ENCODE peak calls at places on chromosomes 3 and 15, in five cellular contexts. One of them, this sample, is unnamed.

GRCh38 chr3:14889188-14889587 is 58.2 kb upstream of the NR2C2 start:
- DNase-seq in body of pancreas: no peak
- DNase-seq in mammary epithelial cell: no peak
- DNase-seq in heart left ventricle: no peak
- DNase-seq in Panc1: no peak
- DNase-seq in this sample: no peak

GRCh38 chr15:90338483-90338980 is 13.6 kb upstream of the ZNF774 start:
- DNase-seq in body of pancreas: no peak
- DNase-seq in mammary epithelial cell: no peak
- DNase-seq in heart left ventricle: no peak
- DNase-seq in Panc1: no peak
- DNase-seq in this sample: no peak

GRCh38 chr15:75952512-75952911 is 48.8 kb downstream of the FBXO22 start:
- DNase-seq in body of pancreas: no peak
- DNase-seq in mammary epithelial cell: no peak
- DNase-seq in heart left ventricle: no peak
- DNase-seq in Panc1: no peak
- DNase-seq in this sample: no peak

GRCh38 chr3:15161113-15161512 is 44.9 kb upstream of the CAPN7 start:
- DNase-seq in body of pancreas: no peak
- DNase-seq in mammary epithelial cell: no peak
- DNase-seq in heart left ventricle: no peak
- DNase-seq in Panc1: no peak
- DNase-seq in this sample: no peak

GRCh38 chr15:68334661-68335124 is 57.1 kb downstream of the FEM1B start:
- DNase-seq in body of pancreas: no peak
- DNase-seq in mammary epithelial cell: no peak
- DNase-seq in heart left ventricle: no peak
- DNase-seq in Panc1: no peak
- DNase-seq in this sample: no peak

GRCh38 chr3:125202197-125202596 is 10.4 kb downstream of the SLC12A8 start:
- DNase-seq in body of pancreas: no peak
- DNase-seq in mammary epithelial cell: no peak
- DNase-seq in heart left ventricle: no peak
- DNase-seq in Panc1: no peak
- DNase-seq in this sample: no peak

GRCh38 chr15:60070838-60071493 is 66.9 kb downstream of the FOXB1 start:
- DNase-seq in body of pancreas: no peak
- DNase-seq in mammary epithelial cell: peak
- DNase-seq in heart left ventricle: no peak
- DNase-seq in Panc1: peak
- DNase-seq in this sample: peak

GRCh38 chr15:70539912-70540520 is 223.3 kb downstream of the UACA start:
- DNase-seq in body of pancreas: no peak
- DNase-seq in mammary epithelial cell: no peak
- DNase-seq in heart left ventricle: no peak
- DNase-seq in Panc1: no peak
- DNase-seq in this sample: no peak

GRCh38 chr15:57251941-57252340 is 124.4 kb upstream of the CGNL1 start:
- DNase-seq in body of pancreas: no peak
- DNase-seq in mammary epithelial cell: no peak
- DNase-seq in heart left ventricle: no peak
- DNase-seq in Panc1: no peak
- DNase-seq in this sample: no peak

GRCh38 chr3:81395739-81396138 is 365.7 kb downstream of the GBE1 start:
- DNase-seq in body of pancreas: no peak
- DNase-seq in mammary epithelial cell: no peak
- DNase-seq in heart left ventricle: no peak
- DNase-seq in Panc1: no peak
- DNase-seq in this sample: no peak

GRCh38 chr15:28017423-28017924 is 81.6 kb downstream of the OCA2 start:
- DNase-seq in body of pancreas: no peak
- DNase-seq in mammary epithelial cell: no peak
- DNase-seq in heart left ventricle: no peak
- DNase-seq in Panc1: no peak
- DNase-seq in this sample: no peak

GRCh38 chr3:59771760-59772159 is 721.9 kb upstream of the CFAP20DC start:
- DNase-seq in body of pancreas: no peak
- DNase-seq in mammary epithelial cell: peak
- DNase-seq in heart left ventricle: no peak
- DNase-seq in Panc1: no peak
- DNase-seq in this sample: peak

GRCh38 chr3:76942096-76942495 is 97.8 kb upstream of the ROBO2 start:
- DNase-seq in body of pancreas: no peak
- DNase-seq in mammary epithelial cell: no peak
- DNase-seq in heart left ventricle: no peak
- DNase-seq in Panc1: no peak
- DNase-seq in this sample: no peak

GRCh38 chr15:67839929-67840746 is at the start of gene RNU6-1:
- DNase-seq in body of pancreas: peak
- DNase-seq in mammary epithelial cell: peak
- DNase-seq in heart left ventricle: peak
- DNase-seq in Panc1: peak
- DNase-seq in this sample: peak

GRCh38 chr3:100295089-100295488 is 34.3 kb downstream of the TBC1D23 start:
- DNase-seq in body of pancreas: no peak
- DNase-seq in mammary epithelial cell: no peak
- DNase-seq in heart left ventricle: no peak
- DNase-seq in Panc1: no peak
- DNase-seq in this sample: no peak

GRCh38 chr3:57729339-57730039 is 26.6 kb upstream of the SLMAP start:
- DNase-seq in body of pancreas: no peak
- DNase-seq in mammary epithelial cell: peak
- DNase-seq in heart left ventricle: no peak
- DNase-seq in Panc1: no peak
- DNase-seq in this sample: no peak

GRCh38 chr3:102660653-102661052 is 225.8 kb downstream of the ZPLD1 start:
- DNase-seq in body of pancreas: no peak
- DNase-seq in mammary epithelial cell: no peak
- DNase-seq in heart left ventricle: no peak
- DNase-seq in Panc1: no peak
- DNase-seq in this sample: no peak

GRCh38 chr3:107765524-107765923 is 242.8 kb downstream of the BBX start:
- DNase-seq in body of pancreas: no peak
- DNase-seq in mammary epithelial cell: no peak
- DNase-seq in heart left ventricle: no peak
- DNase-seq in Panc1: no peak
- DNase-seq in this sample: no peak

GRCh38 chr3:196969660-196970546 is 1.3 kb upstream of the PIGZ start:
- DNase-seq in body of pancreas: peak
- DNase-seq in mammary epithelial cell: peak
- DNase-seq in heart left ventricle: peak
- DNase-seq in Panc1: no peak
- DNase-seq in this sample: peak

GRCh38 chr3:187695434-187695833 is 6.9 kb downstream of the RTP2 start:
- DNase-seq in body of pancreas: no peak
- DNase-seq in mammary epithelial cell: no peak
- DNase-seq in heart left ventricle: no peak
- DNase-seq in Panc1: no peak
- DNase-seq in this sample: no peak

GRCh38 chr15:88657326-88658069 is 18.7 kb downstream of the ISG20 start:
- DNase-seq in body of pancreas: peak
- DNase-seq in mammary epithelial cell: peak
- DNase-seq in heart left ventricle: no peak
- DNase-seq in Panc1: no peak
- DNase-seq in this sample: peak

GRCh38 chr3:23809840-23810341 is 4.1 kb downstream of the UBE2E1 start:
- DNase-seq in body of pancreas: no peak
- DNase-seq in mammary epithelial cell: no peak
- DNase-seq in heart left ventricle: no peak
- DNase-seq in Panc1: no peak
- DNase-seq in this sample: no peak

GRCh38 chr3:11535207-11535960 is 108.3 kb downstream of the VGLL4 start:
- DNase-seq in body of pancreas: no peak
- DNase-seq in mammary epithelial cell: no peak
- DNase-seq in heart left ventricle: no peak
- DNase-seq in Panc1: no peak
- DNase-seq in this sample: no peak

GRCh38 chr3:115092220-115092791 is 54.8 kb downstream of the ZBTB20 start:
- DNase-seq in body of pancreas: peak
- DNase-seq in mammary epithelial cell: peak
- DNase-seq in heart left ventricle: peak
- DNase-seq in Panc1: peak
- DNase-seq in this sample: peak

GRCh38 chr15:66901336-66902100 is 163.9 kb upstream of the SMAD3 start:
- DNase-seq in body of pancreas: no peak
- DNase-seq in mammary epithelial cell: no peak
- DNase-seq in heart left ventricle: no peak
- DNase-seq in Panc1: no peak
- DNase-seq in this sample: no peak

GRCh38 chr3:139764936-139765335 is 87.2 kb upstream of the NMNAT3 start:
- DNase-seq in body of pancreas: no peak
- DNase-seq in mammary epithelial cell: peak
- DNase-seq in heart left ventricle: no peak
- DNase-seq in Panc1: no peak
- DNase-seq in this sample: no peak

DNA sequence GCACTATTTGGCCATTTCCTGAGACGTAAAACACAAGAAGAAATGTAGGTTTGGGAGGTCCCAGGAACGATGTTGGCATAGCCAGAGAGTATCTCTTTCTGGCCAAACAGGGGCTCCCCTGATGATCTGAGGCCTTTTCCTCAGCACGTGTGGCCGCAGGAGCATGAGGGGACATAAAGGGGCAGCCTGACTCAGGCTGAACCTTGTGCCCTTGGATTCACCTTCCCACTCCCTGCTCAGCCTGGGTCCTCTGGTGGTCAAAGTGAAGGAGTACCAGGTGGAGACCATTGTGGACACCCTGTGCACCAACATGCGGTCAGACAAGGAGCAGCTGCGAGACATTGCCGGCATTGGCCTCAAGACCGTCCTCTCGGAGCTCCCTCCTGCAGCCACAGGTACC is 10.6 kb downstream of the CAND2 start:
- DNase-seq in body of pancreas: no peak
- DNase-seq in mammary epithelial cell: no peak
- DNase-seq in heart left ventricle: no peak
- DNase-seq in Panc1: no peak
- DNase-seq in this sample: no peak
- TF ChIP-seq CTCF in body of pancreas: no peak
- TF ChIP-seq CTCF in mammary epithelial cell: no peak
- TF ChIP-seq CTCF in heart left ventricle: no peak
- TF ChIP-seq CTCF in Panc1: no peak
- TF ChIP-seq CTCF in this sample: no peak

DNA sequence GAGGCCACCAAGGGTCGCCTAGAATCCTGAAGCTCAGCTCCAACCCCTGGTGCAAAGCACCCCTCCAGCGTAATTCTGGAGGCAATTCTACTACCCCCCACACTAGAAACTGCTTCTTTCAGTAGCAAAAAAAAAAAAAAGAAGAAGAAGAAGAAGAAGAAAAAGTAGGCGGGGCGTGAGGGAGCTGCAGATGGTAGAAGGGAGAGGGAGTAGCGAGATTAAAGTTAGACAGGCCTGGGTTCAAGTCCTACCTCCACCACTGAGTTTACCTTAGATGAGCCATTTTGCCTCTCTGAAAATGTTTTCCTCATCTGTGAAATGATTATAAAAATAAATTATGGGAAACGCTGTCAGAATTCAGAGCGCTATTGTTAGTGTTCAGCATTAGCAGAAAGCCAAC is 913 bp downstream of the FAM174B start:
- DNase-seq in body of pancreas: no peak
- DNase-seq in mammary epithelial cell: no peak
- DNase-seq in heart left ventricle: no peak
- DNase-seq in Panc1: no peak
- DNase-seq in this sample: no peak
- H3K27ac ChIP-seq in body of pancreas: peak
- H3K27ac ChIP-seq in mammary epithelial cell: no peak
- H3K27ac ChIP-seq in heart left ventricle: no peak
- H3K27ac ChIP-seq in Panc1: peak
- H3K27ac ChIP-seq in this sample: no peak

DNA sequence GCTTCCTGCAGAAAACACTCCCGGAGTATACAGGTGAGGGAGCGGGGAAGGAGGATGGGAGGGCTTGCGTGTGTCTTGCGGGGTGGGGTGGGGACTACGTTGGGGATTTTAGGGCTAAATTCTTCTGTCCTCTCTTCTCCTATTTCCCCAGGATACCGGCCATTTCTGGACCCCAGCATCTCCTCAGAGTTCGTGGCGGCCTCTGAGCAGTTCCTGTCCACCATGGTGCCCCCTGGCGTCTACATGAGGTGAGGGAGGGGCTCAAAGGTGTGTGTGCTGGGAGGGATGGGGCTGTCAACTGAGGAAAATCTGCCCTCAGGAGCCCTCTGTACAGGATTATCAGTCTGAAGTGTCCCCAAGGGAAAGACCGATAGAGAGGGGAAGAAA is 6.6 kb downstream of the DUOX1 start:
- DNase-seq in body of pancreas: no peak
- DNase-seq in mammary epithelial cell: no peak
- DNase-seq in heart left ventricle: no peak
- DNase-seq in Panc1: no peak
- DNase-seq in this sample: no peak
- TF ChIP-seq CTCF in body of pancreas: no peak
- TF ChIP-seq CTCF in mammary epithelial cell: no peak
- TF ChIP-seq CTCF in heart left ventricle: no peak
- TF ChIP-seq CTCF in Panc1: no peak
- TF ChIP-seq CTCF in this sample: no peak

GRCh38 chr15:47326506-47326905 is 390.8 kb upstream of the SEMA6D start:
- DNase-seq in body of pancreas: no peak
- DNase-seq in mammary epithelial cell: no peak
- DNase-seq in heart left ventricle: no peak
- DNase-seq in Panc1: no peak
- DNase-seq in this sample: no peak
- H3K27ac ChIP-seq in body of pancreas: no peak
- H3K27ac ChIP-seq in mammary epithelial cell: no peak
- H3K27ac ChIP-seq in heart left ventricle: no peak
- H3K27ac ChIP-seq in Panc1: no peak
- H3K27ac ChIP-seq in this sample: no peak

GRCh38 chr3:136008221-136008620 is 42.7 kb downstream of the PPP2R3A start:
- DNase-seq in body of pancreas: no peak
- DNase-seq in mammary epithelial cell: no peak
- DNase-seq in heart left ventricle: no peak
- DNase-seq in Panc1: no peak
- DNase-seq in this sample: no peak

DNA sequence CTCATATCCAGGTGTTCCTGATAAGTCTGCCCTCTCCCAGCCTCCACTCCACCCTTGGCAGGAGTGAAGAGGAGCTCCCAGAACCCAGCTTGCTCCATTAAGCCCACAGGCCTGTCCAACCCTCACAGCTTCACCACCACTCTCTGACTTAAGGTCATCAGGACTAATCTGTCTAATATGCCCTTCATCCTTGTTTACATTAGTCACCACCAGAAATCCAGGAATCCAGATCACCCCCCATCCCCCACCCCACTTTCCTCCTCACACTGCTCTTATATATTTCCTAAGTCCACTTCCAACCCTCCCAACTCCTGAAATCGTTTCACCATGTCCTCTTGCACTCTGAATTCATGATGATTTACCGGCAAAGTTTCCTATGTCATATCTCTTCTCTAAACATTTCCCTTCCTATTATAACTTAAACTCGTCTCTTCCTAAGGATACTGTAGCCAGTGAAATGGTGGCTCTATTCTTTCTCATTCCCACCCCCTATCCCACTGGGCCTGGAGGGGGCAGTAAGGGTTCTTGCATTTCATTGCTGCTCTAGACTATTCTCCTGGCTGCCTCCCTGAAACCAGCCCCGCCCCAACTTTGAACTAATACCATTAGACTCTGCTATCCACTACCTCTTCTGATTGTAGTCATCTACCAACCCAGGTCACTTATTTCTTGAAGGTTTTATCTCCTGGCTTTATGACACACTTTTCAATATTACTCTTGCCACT is 43.4 kb downstream of the PPP2R3A start:
- DNase-seq in body of pancreas: no peak
- DNase-seq in mammary epithelial cell: no peak
- DNase-seq in heart left ventricle: no peak
- DNase-seq in Panc1: no peak
- DNase-seq in this sample: no peak
- TF ChIP-seq CTCF in body of pancreas: no peak
- TF ChIP-seq CTCF in mammary epithelial cell: no peak
- TF ChIP-seq CTCF in heart left ventricle: no peak
- TF ChIP-seq CTCF in Panc1: no peak
- TF ChIP-seq CTCF in this sample: no peak

GRCh38 chr3:134008630-134009156 is 21.0 kb downstream of the SLCO2A1 start:
- DNase-seq in body of pancreas: no peak
- DNase-seq in mammary epithelial cell: peak
- DNase-seq in heart left ventricle: no peak
- DNase-seq in Panc1: no peak
- DNase-seq in this sample: peak
- H3K27ac ChIP-seq in body of pancreas: no peak
- H3K27ac ChIP-seq in mammary epithelial cell: no peak
- H3K27ac ChIP-seq in heart left ventricle: no peak
- H3K27ac ChIP-seq in Panc1: no peak
- H3K27ac ChIP-seq in this sample: no peak

This sample was measured in RWPE1.